ENCODE peak calls at places on chromosomes 11 and 22, in seven cellular contexts. P is psoas muscle, K is adrenal gland, C is left ventricle myocardium inferior, F is fibroblast of lung, T is brain microvascular endothelial cell, N is WERI-Rb-1. I is an unnamed sample.

GRCh38 chr11:16801288-16801980 is 63.0 kb downstream of the C11orf58 start:
- DNase-seq in T (no peak), F (no peak), N (no peak), P (no peak), C (no peak), K (no peak), I (no peak)

GRCh38 chr22:50146440-50147228 is 23.9 kb upstream of the PANX2 start:
- DNase-seq in F (peak), T (peak), K (peak), P (peak), N (peak), C (peak), I (peak)

GRCh38 chr11:93396356-93396755 is 65.8 kb downstream of the DEUP1 start:
- DNase-seq in C (no peak), P (no peak), N (no peak), K (no peak), F (no peak), T (peak), I (no peak)

GRCh38 chr11:102456381-102456780 is 3.8 kb upstream of the TMEM123 start:
- DNase-seq in K (no peak), N (no peak), T (no peak), C (no peak), F (peak), P (no peak), I (no peak)

GRCh38 chr22:20551805-20552449 is 44.5 kb downstream of the MED15 start:
- DNase-seq in C (no peak), P (peak), N (no peak), K (no peak), F (no peak), T (no peak), I (peak)

GRCh38 chr11:72823105-72823804 is 9.0 kb downstream of the ATG16L2 start:
- DNase-seq in P (no peak), T (no peak), F (no peak), K (no peak), C (no peak), N (no peak), I (no peak)

GRCh38 chr11:33802414-33802950 is 28.2 kb upstream of the FBXO3 start:
- DNase-seq in K (peak), P (peak), T (peak), C (peak), N (peak), F (peak), I (peak)

GRCh38 chr22:49298834-49299750 is 528.6 kb downstream of the BRD1 start:
- DNase-seq in P (no peak), F (no peak), C (no peak), N (no peak), T (no peak), K (no peak), I (peak)

GRCh38 chr11:10117709-10118341 is 176.2 kb downstream of the SBF2 start:
- DNase-seq in K (no peak), P (no peak), N (no peak), T (no peak), C (no peak), F (peak), I (no peak)

GRCh38 chr11:215581-216037 is 8.1 kb downstream of the RIC8A start:
- DNase-seq in T (no peak), K (no peak), P (no peak), C (no peak), F (no peak), N (peak), I (no peak)
- H3K27ac ChIP-seq in T (no peak), K (no peak), P (no peak), C (no peak), F (no peak), N (peak), I (no peak)

DNA sequence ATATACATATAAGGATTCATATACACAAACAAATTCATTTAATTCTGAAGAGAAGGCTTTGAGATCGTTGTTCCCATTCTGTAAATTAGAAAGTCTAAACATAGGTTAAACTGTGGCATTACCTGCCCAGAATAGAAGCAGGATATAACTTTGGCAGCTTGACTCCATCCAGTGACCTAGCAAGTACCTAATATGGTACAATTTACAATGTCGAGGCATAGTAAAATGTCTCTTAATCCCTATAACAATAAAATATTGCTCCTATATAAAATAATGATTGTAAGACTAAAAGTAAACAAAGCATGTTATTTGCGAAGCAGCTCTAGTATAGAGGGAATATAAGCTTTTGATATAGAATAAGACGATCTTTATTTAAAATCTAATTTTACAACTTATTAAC is 756.0 kb downstream of the LUZP2 start:
- DNase-seq in F (no peak), K (no peak), N (no peak), T (no peak), C (no peak), P (no peak), I (no peak)
- TF ChIP-seq CTCF in F (no peak), K (no peak), N (no peak), T (no peak), C (no peak), P (no peak), I (no peak)

GRCh38 chr22:42342426-42343135 is 72.1 kb upstream of the TCF20 start:
- DNase-seq in F (no peak), C (no peak), K (no peak), P (no peak), N (peak), T (no peak), I (no peak)

GRCh38 chr22:42344391-42344861 is 74.0 kb upstream of the TCF20 start:
- DNase-seq in F (peak), T (peak), C (peak), K (no peak), P (peak), N (no peak), I (no peak)

GRCh38 chr22:42341779-42342178 is 71.3 kb upstream of the TCF20 start:
- DNase-seq in C (no peak), P (no peak), T (no peak), F (no peak), K (no peak), N (no peak), I (no peak)

GRCh38 chr22:42343136-42343484 is 72.7 kb upstream of the TCF20 start:
- DNase-seq in T (no peak), N (peak), P (no peak), C (no peak), K (no peak), F (no peak), I (no peak)

GRCh38 chr22:42343551-42344081 is 73.2 kb upstream of the TCF20 start:
- DNase-seq in F (no peak), K (no peak), P (no peak), C (no peak), T (no peak), N (peak), I (no peak)
- H3K4me3 ChIP-seq in F (no peak), K (no peak), P (peak), C (peak), T (no peak), N (no peak), I (peak)

DNA sequence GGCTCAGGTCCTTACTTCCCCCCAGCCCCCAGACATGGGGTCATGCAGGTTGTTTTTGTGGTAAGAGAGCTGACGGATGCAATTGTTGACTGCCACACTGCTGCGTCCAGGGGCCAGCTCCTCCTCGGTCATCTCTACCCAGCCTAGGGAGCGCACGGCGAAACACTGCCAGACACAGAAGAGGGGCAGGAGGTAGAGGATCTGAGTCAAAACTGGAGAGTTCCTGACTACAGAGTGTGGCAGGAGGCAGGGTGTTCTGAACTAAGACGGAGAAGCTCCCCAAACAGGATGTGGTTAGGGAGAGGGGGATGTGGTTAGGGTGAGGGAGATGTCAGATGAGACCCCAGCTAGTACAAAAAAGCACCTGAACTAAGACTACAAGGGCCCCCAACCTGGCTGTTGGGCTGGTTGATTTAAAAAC is 12.3 kb downstream of the SMPD1 start:
- DNase-seq in T (no peak), P (no peak), F (no peak), K (no peak), C (no peak), N (no peak), I (no peak)
- H3K27ac ChIP-seq in T (no peak), P (no peak), F (no peak), K (no peak), C (no peak), N (no peak), I (no peak)